ENCODE peak calls at places on chromosome 13, in four cellular contexts. L is stimulated activated CD4-positive, alpha-beta T cell treated with anti-CD3 and anti-CD28 coated beads, Interleukin-1b, Interleukin-23, amount 100 ng/mL, for 48 hours; D is T-helper 1 cell; M is bronchial epithelial cell. J is an unnamed sample.

GRCh38 chr13:65236841-65237418 is 1993.2 kb downstream of the PCDH9 start:
- DNase-seq in L (no peak), D (no peak), M (no peak), J (no peak)

GRCh38 chr13:40809471-40809870 is 20.1 kb downstream of the SLC25A15 start:
- DNase-seq in L (no peak), D (no peak), M (no peak), J (no peak)

GRCh38 chr13:113623491-113624234 is 34.3 kb downstream of the ATP4B start:
- DNase-seq in L (no peak), D (no peak), M (no peak), J (no peak)

GRCh38 chr13:99296270-99296865 is 10.8 kb downstream of the GPR183 start:
- DNase-seq in L (no peak), D (no peak), M (no peak), J (no peak)

GRCh38 chr13:68254151-68254550 is 1024.0 kb upstream of the PCDH9 start:
- DNase-seq in L (no peak), D (no peak), M (no peak), J (no peak)

GRCh38 chr13:64640002-64640401 is 2590.1 kb downstream of the PCDH9 start:
- DNase-seq in L (no peak), D (no peak), M (peak), J (no peak)

GRCh38 chr13:112183544-112184145 is 116.7 kb downstream of the SOX1 start:
- DNase-seq in L (no peak), D (no peak), M (no peak), J (no peak)

GRCh38 chr13:29922896-29923295 is 72.5 kb upstream of the UBL3 start:
- DNase-seq in L (no peak), D (no peak), M (peak), J (no peak)

GRCh38 chr13:39773833-39774232 is 118.4 kb downstream of the COG6 start:
- DNase-seq in L (no peak), D (no peak), M (no peak), J (no peak)

GRCh38 chr13:59103004-59103768 is 1060.5 kb downstream of the DIAPH3 start:
- DNase-seq in L (no peak), D (no peak), M (no peak), J (no peak)

GRCh38 chr13:107582171-107582570 is 633.2 kb downstream of the LIG4 start:
- DNase-seq in L (no peak), D (no peak), M (no peak), J (no peak)

GRCh38 chr13:25860862-25861261 is 191.0 kb downstream of the SHISA2 start:
- DNase-seq in L (no peak), D (no peak), M (peak), J (peak)

GRCh38 chr13:44156294-44156658 is 217.3 kb upstream of the SERP2 start:
- DNase-seq in L (no peak), D (no peak), M (no peak), J (no peak)

GRCh38 chr13:54750521-54750920 is 1721.9 kb downstream of the OLFM4 start:
- DNase-seq in L (no peak), D (no peak), M (no peak), J (no peak)

GRCh38 chr13:49347650-49348385 is 96.0 kb downstream of the CAB39L start:
- DNase-seq in L (no peak), D (no peak), M (no peak), J (peak)

GRCh38 chr13:97658556-97658955 is 224.6 kb downstream of the RAP2A start:
- DNase-seq in L (no peak), D (no peak), M (no peak), J (no peak)

GRCh38 chr13:48214519-48215121 is 18.4 kb upstream of the ITM2B start:
- DNase-seq in L (no peak), D (no peak), M (peak), J (no peak)

GRCh38 chr13:59445812-59446211 is 717.9 kb downstream of the DIAPH3 start:
- DNase-seq in L (no peak), D (no peak), M (no peak), J (no peak)

GRCh38 chr13:50015263-50015662 is at the start of gene KCNRG:
- DNase-seq in L (no peak), D (no peak), M (peak), J (no peak)

GRCh38 chr13:97564929-97565328 is 131.0 kb downstream of the RAP2A start:
- DNase-seq in L (no peak), D (no peak), M (no peak), J (no peak)

GRCh38 chr13:76991432-76991795 is 467 bp upstream of the CLN5 start:
- DNase-seq in L (peak), D (peak), M (peak), J (no peak)

GRCh38 chr13:75986818-75987217 is 350.7 kb downstream of the LMO7 start:
- DNase-seq in L (no peak), D (no peak), M (no peak), J (no peak)

GRCh38 chr13:34933349-34933748 is 8.7 kb upstream of the NBEA start:
- DNase-seq in L (no peak), D (no peak), M (no peak), J (no peak)

GRCh38 chr13:113997845-113998751 is 24.2 kb upstream of the C13orf46 start:
- DNase-seq in L (no peak), D (no peak), M (no peak), J (no peak)

GRCh38 chr13:40422588-40423235 is 243.7 kb downstream of the FOXO1 start:
- DNase-seq in L (peak), D (no peak), M (peak), J (no peak)

GRCh38 chr13:20964904-20965303 is 62.4 kb upstream of the XPO4 start:
- DNase-seq in L (no peak), D (no peak), M (no peak), J (peak)

GRCh38 chr13:24540236-24541126 is 27.9 kb upstream of the PARP4 start:
- DNase-seq in L (no peak), D (no peak), M (no peak), J (no peak)

GRCh38 chr13:47831265-47831664 is 169.8 kb downstream of the SUCLA2 start:
- DNase-seq in L (no peak), D (no peak), M (peak), J (peak)

GRCh38 chr13:62997038-62997619 is 1581.5 kb upstream of the PCDH20 start:
- DNase-seq in L (no peak), D (no peak), M (no peak), J (no peak)

GRCh38 chr13:75359266-75359665 is 122.7 kb downstream of the TBC1D4 start:
- DNase-seq in L (no peak), D (no peak), M (peak), J (peak)

GRCh38 chr13:46469064-46469463 is 82.0 kb upstream of the RUBCNL start:
- DNase-seq in L (no peak), D (no peak), M (no peak), J (peak)

GRCh38 chr13:21671793-21672680 is 1.2 kb downstream of the FGF9 start:
- DNase-seq in L (no peak), D (no peak), M (no peak), J (no peak)

GRCh38 chr13:36817996-36818395 is 1.0 kb upstream of the RFXAP start:
- DNase-seq in L (no peak), D (no peak), M (no peak), J (no peak)

GRCh38 chr13:113162783-113163685 is 4.6 kb downstream of the PROZ start:
- DNase-seq in L (no peak), D (no peak), M (no peak), J (no peak)

GRCh38 chr13:41954226-41954625 is 6.7 kb downstream of the VWA8 start:
- DNase-seq in L (no peak), D (no peak), M (no peak), J (no peak)

J was measured in foreskin keratinocyte.